ENCODE peak calls at places on chromosome 5, in four cellular contexts. G, X, P and K are unnamed samples.

GRCh38 chr5:57499262-57500050 is 16.8 kb upstream of the ACTBL2 start:
- DNase-seq in G (peak), X (no peak), P (no peak), K (no peak)

GRCh38 chr5:72586788-72587530 is 79.7 kb upstream of the ZNF366 start:
- DNase-seq in G (peak), X (no peak), P (no peak), K (no peak)

GRCh38 chr5:106454651-106455415 is 1215.9 kb downstream of the EFNA5 start:
- DNase-seq in G (peak), X (no peak), P (no peak), K (peak)

GRCh38 chr5:60101561-60101960 is 208.0 kb upstream of the PDE4D start:
- DNase-seq in G (peak), X (no peak), P (no peak), K (no peak)

GRCh38 chr5:170006016-170006415 is 25.7 kb upstream of the INSYN2B start:
- DNase-seq in G (peak), X (no peak), P (no peak), K (peak)

GRCh38 chr5:1865486-1865885 is 17.2 kb downstream of the IRX4 start:
- DNase-seq in G (no peak), X (no peak), P (no peak), K (no peak)

GRCh38 chr5:177552839-177553455 is 1.4 kb downstream of the FAM193B start:
- DNase-seq in G (no peak), X (no peak), P (peak), K (no peak)

GRCh38 chr5:35919191-35919590 is 19.2 kb downstream of the CAPSL start:
- DNase-seq in G (peak), X (no peak), P (no peak), K (peak)

GRCh38 chr5:23996525-23996924 is 489.1 kb downstream of the PRDM9 start:
- DNase-seq in G (no peak), X (no peak), P (no peak), K (no peak)

GRCh38 chr5:110957934-110958333 is 113.6 kb upstream of the TSLP start:
- DNase-seq in G (peak), X (no peak), P (no peak), K (no peak)

GRCh38 chr5:112109331-112109993 is 309.6 kb downstream of the EPB41L4A start:
- DNase-seq in G (peak), X (no peak), P (no peak), K (peak)

GRCh38 chr5:176780071-176780850 is 30.1 kb upstream of the UNC5A start:
- DNase-seq in G (no peak), X (no peak), P (no peak), K (no peak)

GRCh38 chr5:159933531-159934485 is 17.5 kb downstream of the ADRA1B start:
- DNase-seq in G (peak), X (no peak), P (no peak), K (no peak)

GRCh38 chr5:4191703-4192102 is 596.1 kb downstream of the IRX1 start:
- DNase-seq in G (no peak), X (no peak), P (no peak), K (no peak)

GRCh38 chr5:40080191-40080590 is 599.5 kb upstream of the PTGER4 start:
- DNase-seq in G (no peak), X (no peak), P (no peak), K (peak)

GRCh38 chr5:1175801-1176472 is 25.5 kb upstream of the SLC6A19 start:
- DNase-seq in G (no peak), X (no peak), P (no peak), K (no peak)

GRCh38 chr5:14915291-14915976 is 43.9 kb upstream of the ANKH start:
- DNase-seq in G (peak), X (peak), P (no peak), K (peak)

GRCh38 chr5:1661311-1661710 is 137.6 kb upstream of the LPCAT1 start:
- DNase-seq in G (no peak), X (no peak), P (no peak), K (no peak)

GRCh38 chr5:169696621-169697517 is 59.8 kb downstream of the DOCK2 start:
- DNase-seq in G (peak), X (no peak), P (no peak), K (no peak)

GRCh38 chr5:176186107-176186506 is 52.1 kb upstream of the SIMC1 start:
- DNase-seq in G (no peak), X (no peak), P (no peak), K (no peak)

GRCh38 chr5:149338364-149338763 is 6.9 kb upstream of the GRPEL2 start:
- DNase-seq in G (no peak), X (no peak), P (no peak), K (no peak)

GRCh38 chr5:177378884-177379883 is 5.0 kb upstream of the SLC34A1 start:
- DNase-seq in G (peak), X (no peak), P (no peak), K (peak)

GRCh38 chr5:120254385-120254784 is 209.7 kb upstream of the PRR16 start:
- DNase-seq in G (peak), X (no peak), P (no peak), K (no peak)

GRCh38 chr5:178769617-178770290 is 39.3 kb upstream of the ZNF354A start:
- DNase-seq in G (no peak), X (no peak), P (no peak), K (no peak)

GRCh38 chr5:34007116-34007674 is 655 bp downstream of the AMACR start:
- DNase-seq in G (no peak), X (no peak), P (peak), K (no peak)

GRCh38 chr5:56183507-56183906 is 49.6 kb downstream of the ANKRD55 start:
- DNase-seq in G (peak), X (no peak), P (no peak), K (peak)

GRCh38 chr5:78899922-78900362 is 85.2 kb downstream of the ARSB start:
- DNase-seq in G (peak), X (no peak), P (peak), K (no peak)

GRCh38 chr5:174418809-174419522 is 305.4 kb upstream of the MSX2 start:
- DNase-seq in G (no peak), X (no peak), P (no peak), K (no peak)

GRCh38 chr5:100668511-100668910 is 133.3 kb downstream of the FAM174A start:
- DNase-seq in G (peak), X (no peak), P (no peak), K (no peak)

GRCh38 chr5:76918539-76918938 is 34.3 kb upstream of the CRHBP start:
- DNase-seq in G (no peak), X (no peak), P (no peak), K (no peak)

GRCh38 chr5:6349387-6349786 is 29.0 kb downstream of the MED10 start:
- DNase-seq in G (no peak), X (no peak), P (no peak), K (no peak)

GRCh38 chr5:123089971-123090640 is 1.1 kb downstream of the PRDM6 start:
- DNase-seq in G (peak), X (no peak), P (peak), K (no peak)

GRCh38 chr5:133991171-133991910 is 13.4 kb downstream of the VDAC1 start:
- DNase-seq in G (no peak), X (no peak), P (no peak), K (no peak)

GRCh38 chr5:1881273-1881586 is 1.5 kb downstream of the IRX4 start:
- DNase-seq in G (no peak), X (no peak), P (no peak), K (no peak)

GRCh38 chr5:113017891-113018635 is 41.5 kb downstream of the DCP2 start:
- DNase-seq in G (peak), X (no peak), P (no peak), K (no peak)

DNA sequence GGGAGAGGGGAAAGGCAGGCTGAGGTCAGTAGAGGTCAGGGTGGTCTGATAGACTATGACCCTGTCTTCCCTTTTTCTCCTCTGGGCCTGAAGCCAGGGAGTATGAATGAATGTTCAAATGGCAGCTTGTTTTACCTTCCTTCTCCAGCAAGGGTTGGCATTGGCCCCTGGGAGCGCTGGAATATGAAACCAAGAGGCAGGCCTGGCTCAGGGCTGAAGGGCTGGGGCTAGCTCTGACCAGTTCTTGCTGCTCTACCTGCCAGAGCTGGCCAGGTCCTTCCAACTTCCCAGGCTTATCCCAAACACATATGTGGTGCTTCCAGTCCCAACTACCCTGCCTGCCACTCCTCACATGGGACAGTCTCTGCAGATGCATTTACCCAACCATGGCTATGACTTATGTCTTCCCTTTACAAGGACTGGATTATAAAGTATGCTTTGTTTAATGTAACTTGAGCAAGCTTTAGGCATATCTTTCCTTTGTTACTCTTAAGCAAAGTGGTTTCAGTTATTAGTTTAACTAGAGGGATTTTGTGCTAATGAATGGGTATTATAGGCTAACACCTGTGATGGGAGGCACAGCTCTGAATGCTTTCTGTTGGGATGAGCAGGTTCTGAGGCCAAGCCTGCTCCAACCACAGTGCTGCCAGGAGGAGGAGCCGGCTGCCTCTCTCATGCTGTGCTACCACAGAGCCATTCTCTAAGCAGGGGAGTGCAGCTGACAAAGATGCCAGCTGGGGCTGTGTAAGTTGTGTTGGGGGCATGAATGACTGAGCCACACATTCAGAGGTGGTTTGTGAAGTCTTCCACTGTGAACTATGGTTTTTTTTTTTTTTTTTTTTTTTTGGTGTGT is 6.1 kb downstream of the CCNI2 start:
- DNase-seq in G (no peak), X (peak), P (peak), K (no peak)
- TF ChIP-seq CTCF in G (peak), X (no peak), P (no peak), K (peak)

DNA sequence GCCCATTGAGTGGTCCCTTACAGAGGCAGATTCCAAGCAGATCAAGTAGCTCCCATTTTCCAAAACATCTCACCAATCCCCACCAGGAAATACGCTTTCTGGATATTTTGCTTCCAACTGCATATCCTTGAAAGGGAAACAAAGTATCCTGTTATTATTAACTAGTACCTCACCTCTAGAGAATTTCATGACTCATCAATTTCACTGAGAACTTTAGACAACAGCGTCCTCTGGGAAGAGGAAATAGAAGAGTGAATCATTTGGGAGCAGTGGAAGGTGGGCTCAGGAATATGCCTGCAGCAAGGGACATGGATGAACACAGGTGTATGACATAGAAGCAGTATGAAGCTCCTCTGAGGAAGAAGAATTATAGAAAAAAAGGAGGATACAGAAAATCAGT is 186.7 kb downstream of the MARCHF11 start:
- DNase-seq in G (peak), X (no peak), P (no peak), K (no peak)
- TF ChIP-seq CTCF in G (no peak), X (no peak), P (no peak), K (peak)

GRCh38 chr5:115842089-115842881 is 550 bp downstream of the AP3S1 start:
- DNase-seq in G (no peak), X (peak), P (no peak), K (no peak)
- TF ChIP-seq CTCF in G (peak), X (peak), P (no peak), K (no peak)

GRCh38 chr5:154194348-154195329 is 4.1 kb downstream of the GALNT10 start:
- DNase-seq in G (peak), X (peak), P (no peak), K (no peak)

GRCh38 chr5:154199263-154199662 is 8.7 kb downstream of the GALNT10 start:
- DNase-seq in G (no peak), X (no peak), P (no peak), K (no peak)

GRCh38 chr5:154197801-154198461 is 7.4 kb downstream of the GALNT10 start:
- DNase-seq in G (peak), X (peak), P (no peak), K (no peak)

GRCh38 chr5:154198611-154199230 is 8.2 kb downstream of the GALNT10 start:
- DNase-seq in G (peak), X (no peak), P (no peak), K (no peak)

DNA sequence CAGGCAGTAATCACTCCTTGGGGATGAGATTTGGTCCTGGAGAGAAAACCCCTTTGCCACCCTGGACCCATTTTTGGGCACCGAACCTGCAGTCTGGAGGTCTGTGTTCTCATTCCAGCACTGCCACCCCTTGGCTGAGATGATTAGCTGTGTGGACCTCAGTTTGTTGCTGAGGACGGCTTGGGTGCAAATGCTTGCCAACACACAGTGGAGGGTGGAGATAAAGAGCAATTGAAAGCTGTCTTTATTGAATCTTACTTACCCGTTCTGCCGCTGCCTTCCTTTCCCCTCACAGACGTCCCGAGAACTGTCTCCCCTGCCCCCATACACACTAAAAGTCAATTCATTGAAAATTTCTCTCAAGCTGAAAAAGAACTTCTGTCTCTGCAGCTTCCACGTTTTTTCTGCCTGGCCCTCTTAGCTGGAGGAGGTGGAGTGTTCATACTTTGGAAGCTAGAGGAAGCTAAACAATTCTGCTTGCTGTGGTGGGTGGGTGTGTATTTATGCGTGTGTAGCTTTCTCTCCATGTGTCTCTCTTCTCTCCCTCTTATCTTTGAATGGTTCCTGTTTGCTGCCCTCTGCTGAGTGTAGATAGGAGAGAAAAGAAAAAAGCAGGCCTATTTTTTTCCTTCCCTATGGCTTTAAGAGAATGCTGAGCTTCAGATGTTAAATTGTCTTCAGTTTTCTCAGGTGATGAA is 6.6 kb downstream of the GALNT10 start:
- DNase-seq in G (peak), X (no peak), P (no peak), K (no peak)
- TF ChIP-seq CTCF in G (peak), X (no peak), P (peak), K (peak)

DNA sequence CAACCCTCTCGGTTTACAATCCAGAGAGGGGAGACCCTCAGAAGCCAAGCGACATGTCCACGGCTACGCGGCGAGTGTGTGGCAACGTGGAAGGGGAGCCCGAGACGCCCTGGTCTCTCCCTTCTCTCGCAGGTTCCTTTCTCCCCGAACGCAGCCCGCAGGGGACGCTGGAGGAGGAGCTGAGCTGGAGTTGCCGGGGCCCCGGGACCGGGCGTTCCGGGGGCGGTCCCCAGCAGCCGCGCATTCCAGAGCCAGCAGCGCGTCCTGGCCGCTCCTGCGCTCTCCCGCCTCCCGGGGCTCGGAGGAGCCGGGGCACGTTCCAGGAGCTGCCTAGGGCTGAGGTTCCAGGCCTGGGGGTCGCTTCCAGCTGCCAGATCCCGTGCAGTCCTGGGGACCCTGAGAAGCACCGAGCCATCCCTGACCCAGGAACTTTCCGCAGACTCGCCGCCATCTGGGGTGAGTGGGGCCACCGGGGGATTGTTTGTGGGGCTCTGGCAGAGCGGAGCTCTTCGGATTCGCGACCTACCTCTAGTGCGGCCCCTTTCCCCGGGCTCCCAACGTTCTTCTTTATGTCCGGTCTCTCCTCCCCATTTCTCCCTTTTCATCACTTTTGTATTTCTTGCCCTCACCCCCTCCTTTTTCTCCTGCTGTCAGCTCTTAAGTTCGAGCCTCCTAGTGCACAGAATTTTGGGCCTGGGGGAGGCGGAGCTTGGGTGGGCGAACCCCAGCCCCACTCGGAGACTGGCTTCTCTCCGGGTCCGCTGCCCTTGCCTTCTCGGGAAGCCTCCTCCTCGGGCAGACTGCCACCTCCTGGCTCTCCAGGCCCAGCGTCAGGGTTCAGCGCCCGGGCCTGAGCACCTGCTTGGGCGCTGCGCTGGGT is at the start of gene SMIM3:
- DNase-seq in G (peak), X (peak), P (peak), K (no peak)
- TF ChIP-seq CTCF in G (peak), X (peak), P (peak), K (peak)

GRCh38 chr5:98570661-98571181 is 202.7 kb upstream of the RGMB start:
- DNase-seq in G (peak), X (no peak), P (no peak), K (no peak)

GRCh38 chr5:98569288-98569687 is 204.2 kb upstream of the RGMB start:
- DNase-seq in G (no peak), X (no peak), P (no peak), K (no peak)

GRCh38 chr5:98564836-98565235 is 208.6 kb upstream of the RGMB start:
- DNase-seq in G (peak), X (no peak), P (no peak), K (no peak)

GRCh38 chr5:98570010-98570409 is 203.5 kb upstream of the RGMB start:
- DNase-seq in G (peak), X (no peak), P (no peak), K (no peak)

DNA sequence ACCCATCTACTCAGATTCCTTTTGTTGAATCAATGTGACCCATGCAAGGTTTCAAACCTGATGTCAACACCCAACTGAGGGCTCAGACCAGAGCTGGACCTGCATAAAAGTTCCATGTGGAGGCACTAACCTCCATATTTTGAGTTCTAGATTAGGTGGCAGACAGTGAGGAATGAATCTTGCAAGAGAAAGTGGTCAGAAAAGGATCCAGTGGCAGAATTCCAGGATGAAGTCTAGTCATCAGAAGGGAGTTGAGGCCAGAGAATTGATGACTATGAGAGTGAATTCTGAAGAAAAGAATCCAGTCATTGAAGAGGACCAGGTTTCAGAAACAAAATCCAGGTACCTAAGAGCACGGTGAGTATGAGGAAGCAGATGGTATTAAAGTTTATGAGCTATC is 205.1 kb upstream of the RGMB start:
- DNase-seq in G (peak), X (no peak), P (no peak), K (no peak)
- TF ChIP-seq CTCF in G (no peak), X (no peak), P (no peak), K (no peak)

GRCh38 chr5:95864456-95864855 is 41.9 kb upstream of the GLRX start:
- DNase-seq in G (no peak), X (no peak), P (no peak), K (no peak)

GRCh38 chr5:95862636-95863382 is 40.3 kb upstream of the GLRX start:
- DNase-seq in G (no peak), X (no peak), P (no peak), K (no peak)

GRCh38 chr5:95863383-95863757 is 40.8 kb upstream of the GLRX start:
- DNase-seq in G (no peak), X (no peak), P (no peak), K (no peak)

GRCh38 chr5:95861221-95861857 is 38.8 kb upstream of the GLRX start:
- DNase-seq in G (peak), X (peak), P (no peak), K (peak)

GRCh38 chr5:95861858-95862561 is 39.5 kb upstream of the GLRX start:
- DNase-seq in G (peak), X (no peak), P (no peak), K (peak)
- TF ChIP-seq CTCF in G (no peak), X (no peak), P (no peak), K (no peak)

DNA sequence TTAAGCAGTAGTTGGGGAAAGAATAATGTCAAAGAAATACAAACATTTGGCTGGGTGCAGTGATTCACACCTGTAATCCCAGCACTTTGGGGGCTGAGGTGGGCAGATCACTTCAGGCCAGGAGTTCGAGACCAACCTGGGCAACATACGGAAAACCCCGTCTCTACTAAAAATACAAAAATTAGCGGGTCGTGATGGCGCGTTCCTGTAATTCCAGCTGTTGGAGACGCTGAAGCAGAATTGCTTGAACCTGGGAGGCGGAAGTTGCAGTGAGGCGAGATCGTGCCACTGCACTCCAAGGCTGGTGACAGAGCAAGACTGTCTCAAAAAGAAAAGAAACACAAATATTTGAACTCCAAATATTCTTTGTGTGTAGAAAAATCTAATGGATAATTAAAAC is 4.7 kb downstream of the MATR3 start:
- DNase-seq in G (no peak), X (no peak), P (no peak), K (no peak)
- TF ChIP-seq CTCF in G (no peak), X (no peak), P (no peak), K (no peak)